ENCODE peak calls at places on chromosomes 16 and 17, in nine cellular contexts. W, L, N, D, Q, B, X, K and E are unnamed samples.

GRCh38 chr16:5442054-5442453 is 344.5 kb upstream of the EEF2KMT start:
- DNase-seq in L (no peak), N (no peak), D (no peak), W (no peak), Q (no peak), K (no peak), B (no peak), X (no peak), E (no peak)

GRCh38 chr16:83085660-83086059 is 458.9 kb downstream of the CDH13 start:
- DNase-seq in X (no peak), D (no peak), W (no peak), B (no peak), L (no peak), K (no peak), Q (no peak), N (no peak), E (no peak)

GRCh38 chr17:35932576-35932975 is 2.0 kb upstream of the RDM1 start:
- DNase-seq in X (no peak), K (no peak), L (no peak), Q (no peak), N (no peak), B (no peak), D (no peak), W (no peak), E (no peak)

GRCh38 chr17:51059781-51060180 is 60.9 kb downstream of the SPAG9 start:
- DNase-seq in B (no peak), K (no peak), D (no peak), L (no peak), Q (no peak), W (no peak), X (no peak), N (no peak), E (no peak)

GRCh38 chr17:68533887-68534700 is 21.9 kb downstream of the PRKAR1A start:
- DNase-seq in Q (no peak), X (no peak), K (no peak), D (no peak), W (no peak), B (no peak), L (no peak), N (no peak), E (no peak)

GRCh38 chr17:46190763-46191162 is 2.5 kb downstream of the KANSL1 start:
- DNase-seq in D (no peak), X (no peak), N (no peak), B (no peak), K (no peak), Q (no peak), L (no peak), W (no peak), E (no peak)

GRCh38 chr17:38417210-38417951 is 10.9 kb upstream of the ARHGAP23 start:
- DNase-seq in K (no peak), D (no peak), B (no peak), Q (no peak), N (no peak), X (no peak), W (no peak), L (no peak), E (no peak)

GRCh38 chr17:16398270-16399267 is 16.8 kb upstream of the TRPV2 start:
- DNase-seq in L (no peak), W (no peak), K (no peak), B (no peak), Q (peak; percentile 37), X (no peak), N (no peak), D (no peak), E (no peak)

GRCh38 chr16:50303605-50304466 is 37.5 kb downstream of the ADCY7 start:
- DNase-seq in N (peak; percentile 8), W (no peak), K (peak; percentile 67), L (no peak), Q (no peak), X (no peak), D (no peak), B (peak; percentile 71), E (no peak)

GRCh38 chr17:39187152-39187830 is 10.2 kb downstream of the CACNB1 start:
- DNase-seq in L (no peak), D (no peak), N (peak; percentile 1), B (no peak), K (no peak), Q (no peak), W (no peak), X (no peak), E (no peak)

GRCh38 chr17:62781826-62782225 is 26.3 kb downstream of the MARCHF10 start:
- DNase-seq in X (no peak), N (no peak), Q (no peak), K (no peak), D (no peak), L (no peak), W (no peak), B (no peak), E (no peak)

GRCh38 chr16:53465606-53466290 is 31.5 kb downstream of the RBL2 start:
- DNase-seq in K (no peak), D (no peak), L (peak; percentile 29), W (no peak), Q (no peak), X (no peak), B (peak; percentile 69), N (no peak), E (no peak)

GRCh38 chr17:15334266-15334665 is 7.1 kb downstream of the TEKT3 start:
- DNase-seq in W (no peak), D (no peak), Q (no peak), K (no peak), N (no peak), L (no peak), X (no peak), B (peak; percentile 11), E (no peak)

GRCh38 chr17:33874617-33875060 is 380.4 kb upstream of the CCL2 start:
- DNase-seq in B (peak; percentile 23), N (no peak), D (no peak), K (no peak), L (no peak), X (no peak), W (no peak), Q (no peak), E (no peak)

GRCh38 chr17:46044286-46044928 is 45.4 kb downstream of the STH start:
- DNase-seq in B (peak; percentile 69), N (peak; percentile 78), D (peak; percentile 72), Q (peak; percentile 75), X (peak; percentile 18), K (peak; percentile 64), L (peak; percentile 82), W (peak; percentile 51), E (no peak)

GRCh38 chr16:54987081-54987480 is 56.4 kb downstream of the IRX5 start:
- DNase-seq in X (no peak), L (no peak), D (no peak), W (no peak), K (no peak), B (no peak), Q (no peak), N (no peak), E (no peak)

GRCh38 chr17:50153650-50154575 is 3.4 kb upstream of the PPP1R9B start:
- DNase-seq in Q (no peak), K (peak; percentile 88), B (no peak), L (no peak), X (no peak), N (no peak), W (no peak), D (no peak), E (no peak)

GRCh38 chr16:83928341-83929055 is 24.5 kb upstream of the OSGIN1 start:
- DNase-seq in N (no peak), X (no peak), K (no peak), B (no peak), W (no peak), D (no peak), L (no peak), Q (no peak), E (no peak)

GRCh38 chr17:21177854-21178600 is 35.9 kb downstream of the TMEM11 start:
- DNase-seq in K (no peak), B (no peak), N (peak; percentile 4), Q (no peak), W (no peak), X (no peak), L (no peak), D (no peak), E (peak; percentile 8)

GRCh38 chr17:47941998-47942490 is 673 bp downstream of the PNPO start:
- DNase-seq in N (no peak), W (no peak), Q (peak; percentile 40), X (no peak), K (no peak), D (no peak), L (no peak), B (no peak), E (no peak)

GRCh38 chr16:53123753-53124152 is 69.0 kb downstream of the CHD9 start:
- DNase-seq in Q (no peak), K (no peak), D (no peak), X (no peak), L (no peak), N (no peak), W (no peak), B (no peak), E (no peak)

GRCh38 chr16:74592847-74593246 is 14.1 kb downstream of the GLG1 start:
- DNase-seq in K (no peak), N (no peak), B (no peak), X (no peak), W (no peak), D (no peak), L (no peak), Q (no peak), E (no peak)

GRCh38 chr17:49915260-49915659 is 53.7 kb upstream of the DLX4 start:
- DNase-seq in X (no peak), Q (no peak), D (no peak), L (no peak), K (no peak), N (no peak), W (no peak), B (no peak), E (no peak)

GRCh38 chr17:22217135-22217534 is 524.8 kb downstream of the KCNJ18 start:
- DNase-seq in W (no peak), N (no peak), B (peak; percentile 46), Q (no peak), X (no peak), L (no peak), D (no peak), K (no peak), E (no peak)

GRCh38 chr16:12529582-12529981 is 274.1 kb downstream of the CPPED1 start:
- DNase-seq in X (no peak), W (no peak), L (no peak), K (no peak), B (no peak), N (no peak), D (no peak), Q (no peak), E (no peak)

GRCh38 chr17:7476474-7476873 is 3.0 kb downstream of the ZBTB4 start:
- DNase-seq in K (no peak), D (no peak), N (no peak), X (no peak), Q (no peak), L (no peak), W (no peak), B (peak; percentile 61), E (no peak)

GRCh38 chr17:32006957-32007462 is at the start of gene LRRC37B:
- DNase-seq in W (peak; percentile 87), X (peak; percentile 85), D (peak; percentile 76), Q (peak; percentile 89), K (peak; percentile 93), N (peak; percentile 91), B (peak; percentile 92), L (no peak), E (peak; percentile 89)

GRCh38 chr17:42097691-42098661 is at the start of gene ZNF385C:
- DNase-seq in D (no peak), B (no peak), K (no peak), Q (peak; percentile 50), W (no peak), L (no peak), X (peak; percentile 53), N (peak; percentile 86), E (no peak)

GRCh38 chr16:49492090-49492801 is 118.6 kb downstream of the C16orf78 start:
- DNase-seq in Q (peak; percentile 34), B (peak; percentile 56), L (no peak), N (peak; percentile 98), K (peak; percentile 79), D (peak; percentile 88), X (peak; percentile 6), W (peak; percentile 37), E (peak; percentile 83)

GRCh38 chr17:77542551-77543490 is 402.1 kb downstream of the SEC14L1 start:
- DNase-seq in Q (peak; percentile 80), K (peak; percentile 73), N (peak; percentile 83), D (peak; percentile 86), B (peak; percentile 88), L (peak; percentile 62), X (peak; percentile 29), W (peak; percentile 62), E (peak; percentile 65)

GRCh38 chr16:57620316-57621231 is 7.9 kb upstream of the ADGRG1 start:
- DNase-seq in Q (no peak), B (no peak), X (no peak), L (no peak), D (no peak), K (peak; percentile 28), N (peak; percentile 51), W (no peak), E (no peak)